ENCODE peak calls at places on chromosomes 11 and 22, in seven cellular contexts. One of them, this sample, is unnamed.

GRCh38 chr22:19868333-19868732 is 13.7 kb upstream of the GNB1L start:
- DNase-seq in naive thymus-derived CD4-positive, alpha-beta T cell: no peak
- DNase-seq in CD8-positive, alpha-beta memory T cell: no peak
- DNase-seq in neuronal stem cell: no peak
- DNase-seq in CD8-positive, alpha-beta T cell: no peak
- DNase-seq in colonic mucosa: peak
- DNase-seq in activated naive CD4-positive, alpha-beta T cell treated with anti-CD3 and anti-CD28 coated beads for 36 hours: peak
- DNase-seq in this sample: no peak

GRCh38 chr11:20131744-20132666 is 28.3 kb downstream of the DBX1 start:
- DNase-seq in naive thymus-derived CD4-positive, alpha-beta T cell: peak
- DNase-seq in CD8-positive, alpha-beta memory T cell: peak
- DNase-seq in neuronal stem cell: peak
- DNase-seq in CD8-positive, alpha-beta T cell: peak
- DNase-seq in colonic mucosa: peak
- DNase-seq in activated naive CD4-positive, alpha-beta T cell treated with anti-CD3 and anti-CD28 coated beads for 36 hours: peak
- DNase-seq in this sample: no peak

GRCh38 chr22:26592368-26593015 is 2.6 kb upstream of the TPST2 start:
- DNase-seq in naive thymus-derived CD4-positive, alpha-beta T cell: peak
- DNase-seq in CD8-positive, alpha-beta memory T cell: peak
- DNase-seq in neuronal stem cell: no peak
- DNase-seq in CD8-positive, alpha-beta T cell: peak
- DNase-seq in colonic mucosa: peak
- DNase-seq in activated naive CD4-positive, alpha-beta T cell treated with anti-CD3 and anti-CD28 coated beads for 36 hours: peak
- DNase-seq in this sample: no peak

GRCh38 chr11:69152748-69153446 is 2.8 kb upstream of the SMIM38 start:
- DNase-seq in naive thymus-derived CD4-positive, alpha-beta T cell: no peak
- DNase-seq in CD8-positive, alpha-beta memory T cell: no peak
- DNase-seq in neuronal stem cell: no peak
- DNase-seq in CD8-positive, alpha-beta T cell: no peak
- DNase-seq in colonic mucosa: no peak
- DNase-seq in activated naive CD4-positive, alpha-beta T cell treated with anti-CD3 and anti-CD28 coated beads for 36 hours: no peak
- DNase-seq in this sample: no peak

GRCh38 chr11:79157738-79158137 is 283.1 kb downstream of the TENM4 start:
- DNase-seq in naive thymus-derived CD4-positive, alpha-beta T cell: no peak
- DNase-seq in CD8-positive, alpha-beta memory T cell: no peak
- DNase-seq in neuronal stem cell: no peak
- DNase-seq in CD8-positive, alpha-beta T cell: no peak
- DNase-seq in colonic mucosa: no peak
- DNase-seq in activated naive CD4-positive, alpha-beta T cell treated with anti-CD3 and anti-CD28 coated beads for 36 hours: no peak
- DNase-seq in this sample: no peak

GRCh38 chr22:42581762-42582716 is 28.3 kb downstream of the SERHL2 start:
- DNase-seq in naive thymus-derived CD4-positive, alpha-beta T cell: peak
- DNase-seq in CD8-positive, alpha-beta memory T cell: peak
- DNase-seq in neuronal stem cell: peak
- DNase-seq in CD8-positive, alpha-beta T cell: peak
- DNase-seq in colonic mucosa: peak
- DNase-seq in activated naive CD4-positive, alpha-beta T cell treated with anti-CD3 and anti-CD28 coated beads for 36 hours: peak
- DNase-seq in this sample: no peak

GRCh38 chr22:38251355-38251720 is 21.5 kb downstream of the TMEM184B start:
- DNase-seq in naive thymus-derived CD4-positive, alpha-beta T cell: no peak
- DNase-seq in CD8-positive, alpha-beta memory T cell: no peak
- DNase-seq in neuronal stem cell: no peak
- DNase-seq in CD8-positive, alpha-beta T cell: no peak
- DNase-seq in colonic mucosa: no peak
- DNase-seq in activated naive CD4-positive, alpha-beta T cell treated with anti-CD3 and anti-CD28 coated beads for 36 hours: no peak
- DNase-seq in this sample: no peak

GRCh38 chr11:2886191-2886894 is 768 bp upstream of the CDKN1C start:
- DNase-seq in naive thymus-derived CD4-positive, alpha-beta T cell: no peak
- DNase-seq in CD8-positive, alpha-beta memory T cell: no peak
- DNase-seq in neuronal stem cell: peak
- DNase-seq in CD8-positive, alpha-beta T cell: no peak
- DNase-seq in colonic mucosa: no peak
- DNase-seq in activated naive CD4-positive, alpha-beta T cell treated with anti-CD3 and anti-CD28 coated beads for 36 hours: no peak
- DNase-seq in this sample: no peak

GRCh38 chr11:61193596-61193995 is 9.7 kb upstream of the PGA3 start:
- DNase-seq in naive thymus-derived CD4-positive, alpha-beta T cell: no peak
- DNase-seq in CD8-positive, alpha-beta memory T cell: no peak
- DNase-seq in neuronal stem cell: no peak
- DNase-seq in CD8-positive, alpha-beta T cell: no peak
- DNase-seq in colonic mucosa: no peak
- DNase-seq in activated naive CD4-positive, alpha-beta T cell treated with anti-CD3 and anti-CD28 coated beads for 36 hours: no peak
- DNase-seq in this sample: no peak

GRCh38 chr11:108788565-108789199 is 123.8 kb downstream of the DDX10 start:
- DNase-seq in naive thymus-derived CD4-positive, alpha-beta T cell: no peak
- DNase-seq in CD8-positive, alpha-beta memory T cell: no peak
- DNase-seq in neuronal stem cell: peak
- DNase-seq in CD8-positive, alpha-beta T cell: no peak
- DNase-seq in colonic mucosa: no peak
- DNase-seq in activated naive CD4-positive, alpha-beta T cell treated with anti-CD3 and anti-CD28 coated beads for 36 hours: no peak
- DNase-seq in this sample: no peak

GRCh38 chr11:70315726-70316125 is 45.2 kb downstream of the PPFIA1 start:
- DNase-seq in naive thymus-derived CD4-positive, alpha-beta T cell: no peak
- DNase-seq in CD8-positive, alpha-beta memory T cell: no peak
- DNase-seq in neuronal stem cell: no peak
- DNase-seq in CD8-positive, alpha-beta T cell: no peak
- DNase-seq in colonic mucosa: no peak
- DNase-seq in activated naive CD4-positive, alpha-beta T cell treated with anti-CD3 and anti-CD28 coated beads for 36 hours: no peak
- DNase-seq in this sample: peak

GRCh38 chr11:70200212-70200844 is 2.8 kb upstream of the FADD start:
- DNase-seq in naive thymus-derived CD4-positive, alpha-beta T cell: no peak
- DNase-seq in CD8-positive, alpha-beta memory T cell: no peak
- DNase-seq in neuronal stem cell: no peak
- DNase-seq in CD8-positive, alpha-beta T cell: no peak
- DNase-seq in colonic mucosa: no peak
- DNase-seq in activated naive CD4-positive, alpha-beta T cell treated with anti-CD3 and anti-CD28 coated beads for 36 hours: no peak
- DNase-seq in this sample: no peak

GRCh38 chr11:69821511-69822040 is 2.4 kb upstream of the FGF3 start:
- DNase-seq in naive thymus-derived CD4-positive, alpha-beta T cell: no peak
- DNase-seq in CD8-positive, alpha-beta memory T cell: no peak
- DNase-seq in neuronal stem cell: no peak
- DNase-seq in CD8-positive, alpha-beta T cell: no peak
- DNase-seq in colonic mucosa: no peak
- DNase-seq in activated naive CD4-positive, alpha-beta T cell treated with anti-CD3 and anti-CD28 coated beads for 36 hours: no peak
- DNase-seq in this sample: no peak

GRCh38 chr22:33866521-33866920 is 53.8 kb downstream of the LARGE1 start:
- DNase-seq in naive thymus-derived CD4-positive, alpha-beta T cell: no peak
- DNase-seq in CD8-positive, alpha-beta memory T cell: no peak
- DNase-seq in neuronal stem cell: no peak
- DNase-seq in CD8-positive, alpha-beta T cell: no peak
- DNase-seq in colonic mucosa: no peak
- DNase-seq in activated naive CD4-positive, alpha-beta T cell treated with anti-CD3 and anti-CD28 coated beads for 36 hours: no peak
- DNase-seq in this sample: no peak

GRCh38 chr11:12110714-12111481 is 508 bp downstream of the MICAL2 start:
- DNase-seq in naive thymus-derived CD4-positive, alpha-beta T cell: peak
- DNase-seq in CD8-positive, alpha-beta memory T cell: peak
- DNase-seq in neuronal stem cell: peak
- DNase-seq in CD8-positive, alpha-beta T cell: peak
- DNase-seq in colonic mucosa: peak
- DNase-seq in activated naive CD4-positive, alpha-beta T cell treated with anti-CD3 and anti-CD28 coated beads for 36 hours: peak
- DNase-seq in this sample: no peak

GRCh38 chr11:12092714-12093113 is 17.7 kb upstream of the MICAL2 start:
- DNase-seq in naive thymus-derived CD4-positive, alpha-beta T cell: no peak
- DNase-seq in CD8-positive, alpha-beta memory T cell: no peak
- DNase-seq in neuronal stem cell: no peak
- DNase-seq in CD8-positive, alpha-beta T cell: no peak
- DNase-seq in colonic mucosa: no peak
- DNase-seq in activated naive CD4-positive, alpha-beta T cell treated with anti-CD3 and anti-CD28 coated beads for 36 hours: no peak
- DNase-seq in this sample: no peak

GRCh38 chr11:93225642-93226041 is 27.9 kb upstream of the SLC36A4 start:
- DNase-seq in naive thymus-derived CD4-positive, alpha-beta T cell: peak
- DNase-seq in CD8-positive, alpha-beta memory T cell: no peak
- DNase-seq in neuronal stem cell: no peak
- DNase-seq in CD8-positive, alpha-beta T cell: no peak
- DNase-seq in colonic mucosa: no peak
- DNase-seq in activated naive CD4-positive, alpha-beta T cell treated with anti-CD3 and anti-CD28 coated beads for 36 hours: no peak
- DNase-seq in this sample: no peak

GRCh38 chr11:92830382-92831148 is 138.9 kb upstream of the MTNR1B start:
- DNase-seq in naive thymus-derived CD4-positive, alpha-beta T cell: no peak
- DNase-seq in CD8-positive, alpha-beta memory T cell: no peak
- DNase-seq in neuronal stem cell: no peak
- DNase-seq in CD8-positive, alpha-beta T cell: no peak
- DNase-seq in colonic mucosa: no peak
- DNase-seq in activated naive CD4-positive, alpha-beta T cell treated with anti-CD3 and anti-CD28 coated beads for 36 hours: no peak
- DNase-seq in this sample: no peak

GRCh38 chr11:96309001-96309642 is 33.9 kb downstream of the MAML2 start:
- DNase-seq in naive thymus-derived CD4-positive, alpha-beta T cell: no peak
- DNase-seq in CD8-positive, alpha-beta memory T cell: no peak
- DNase-seq in neuronal stem cell: no peak
- DNase-seq in CD8-positive, alpha-beta T cell: no peak
- DNase-seq in colonic mucosa: no peak
- DNase-seq in activated naive CD4-positive, alpha-beta T cell treated with anti-CD3 and anti-CD28 coated beads for 36 hours: no peak
- DNase-seq in this sample: no peak

GRCh38 chr11:68053981-68054812 is 15.4 kb downstream of the TCIRG1 start:
- DNase-seq in naive thymus-derived CD4-positive, alpha-beta T cell: no peak
- DNase-seq in CD8-positive, alpha-beta memory T cell: no peak
- DNase-seq in neuronal stem cell: no peak
- DNase-seq in CD8-positive, alpha-beta T cell: no peak
- DNase-seq in colonic mucosa: no peak
- DNase-seq in activated naive CD4-positive, alpha-beta T cell treated with anti-CD3 and anti-CD28 coated beads for 36 hours: no peak
- DNase-seq in this sample: no peak

GRCh38 chr22:19756288-19757128 is 4.1 kb upstream of the TBX1 start:
- DNase-seq in naive thymus-derived CD4-positive, alpha-beta T cell: peak
- DNase-seq in CD8-positive, alpha-beta memory T cell: peak
- DNase-seq in neuronal stem cell: no peak
- DNase-seq in CD8-positive, alpha-beta T cell: peak
- DNase-seq in colonic mucosa: peak
- DNase-seq in activated naive CD4-positive, alpha-beta T cell treated with anti-CD3 and anti-CD28 coated beads for 36 hours: peak
- DNase-seq in this sample: no peak

GRCh38 chr11:131910491-131911387 is 540.3 kb downstream of the NTM start:
- DNase-seq in naive thymus-derived CD4-positive, alpha-beta T cell: no peak
- DNase-seq in CD8-positive, alpha-beta memory T cell: no peak
- DNase-seq in neuronal stem cell: peak
- DNase-seq in CD8-positive, alpha-beta T cell: no peak
- DNase-seq in colonic mucosa: no peak
- DNase-seq in activated naive CD4-positive, alpha-beta T cell treated with anti-CD3 and anti-CD28 coated beads for 36 hours: no peak
- DNase-seq in this sample: no peak

GRCh38 chr22:22124374-22124773 is 120.2 kb upstream of the VPREB1 start:
- DNase-seq in naive thymus-derived CD4-positive, alpha-beta T cell: no peak
- DNase-seq in CD8-positive, alpha-beta memory T cell: no peak
- DNase-seq in neuronal stem cell: no peak
- DNase-seq in CD8-positive, alpha-beta T cell: no peak
- DNase-seq in colonic mucosa: no peak
- DNase-seq in activated naive CD4-positive, alpha-beta T cell treated with anti-CD3 and anti-CD28 coated beads for 36 hours: no peak
- DNase-seq in this sample: no peak

GRCh38 chr11:68825603-68826002 is 16.1 kb downstream of the CPT1A start:
- DNase-seq in naive thymus-derived CD4-positive, alpha-beta T cell: peak
- DNase-seq in CD8-positive, alpha-beta memory T cell: peak
- DNase-seq in neuronal stem cell: no peak
- DNase-seq in CD8-positive, alpha-beta T cell: peak
- DNase-seq in colonic mucosa: peak
- DNase-seq in activated naive CD4-positive, alpha-beta T cell treated with anti-CD3 and anti-CD28 coated beads for 36 hours: peak
- DNase-seq in this sample: no peak

GRCh38 chr11:95307310-95307709 is 76.3 kb upstream of the SESN3 start:
- DNase-seq in naive thymus-derived CD4-positive, alpha-beta T cell: no peak
- DNase-seq in CD8-positive, alpha-beta memory T cell: no peak
- DNase-seq in neuronal stem cell: no peak
- DNase-seq in CD8-positive, alpha-beta T cell: no peak
- DNase-seq in colonic mucosa: no peak
- DNase-seq in activated naive CD4-positive, alpha-beta T cell treated with anti-CD3 and anti-CD28 coated beads for 36 hours: no peak
- DNase-seq in this sample: no peak

GRCh38 chr11:47593934-47594855 is at the start of gene C1QTNF4:
- DNase-seq in naive thymus-derived CD4-positive, alpha-beta T cell: no peak
- DNase-seq in CD8-positive, alpha-beta memory T cell: no peak
- DNase-seq in neuronal stem cell: peak
- DNase-seq in CD8-positive, alpha-beta T cell: no peak
- DNase-seq in colonic mucosa: no peak
- DNase-seq in activated naive CD4-positive, alpha-beta T cell treated with anti-CD3 and anti-CD28 coated beads for 36 hours: no peak
- DNase-seq in this sample: no peak

GRCh38 chr11:911031-911889 is 650 bp upstream of the CHID1 start:
- DNase-seq in naive thymus-derived CD4-positive, alpha-beta T cell: peak
- DNase-seq in CD8-positive, alpha-beta memory T cell: peak
- DNase-seq in neuronal stem cell: no peak
- DNase-seq in CD8-positive, alpha-beta T cell: peak
- DNase-seq in colonic mucosa: peak
- DNase-seq in activated naive CD4-positive, alpha-beta T cell treated with anti-CD3 and anti-CD28 coated beads for 36 hours: peak
- DNase-seq in this sample: no peak

GRCh38 chr11:111565111-111565720 is 24.7 kb downstream of the LAYN start:
- DNase-seq in naive thymus-derived CD4-positive, alpha-beta T cell: peak
- DNase-seq in CD8-positive, alpha-beta memory T cell: peak
- DNase-seq in neuronal stem cell: peak
- DNase-seq in CD8-positive, alpha-beta T cell: peak
- DNase-seq in colonic mucosa: peak
- DNase-seq in activated naive CD4-positive, alpha-beta T cell treated with anti-CD3 and anti-CD28 coated beads for 36 hours: peak
- DNase-seq in this sample: no peak

This sample was measured in SIG-M5.